ENCODE peak calls at places on chromosomes 3 and 15, in five cellular contexts. F is posterior vena cava, L is mesendoderm, K is Karpas-422, C is SW 1271. T is an unnamed sample.

GRCh38 chr3:48782046-48782445 is 65.0 kb upstream of the IP6K2 start:
- DNase-seq in F (no peak), L (no peak), C (no peak), K (no peak), T (no peak)

GRCh38 chr15:89814112-89814742 is 425 bp downstream of the ANPEP start:
- DNase-seq in F (no peak), L (no peak), C (no peak), K (no peak), T (no peak)

GRCh38 chr3:194439915-194440550 is 41.0 kb upstream of the GP5 start:
- DNase-seq in F (no peak), K (no peak), L (no peak), C (no peak), T (peak)

GRCh38 chr3:45907769-45908705 is 21.7 kb downstream of the CCR9 start:
- DNase-seq in F (no peak), C (no peak), L (peak), K (no peak), T (no peak)

GRCh38 chr3:126657901-126658300 is 3.0 kb upstream of the TXNRD3 start:
- DNase-seq in C (no peak), L (no peak), F (no peak), K (no peak), T (no peak)

GRCh38 chr3:133888739-133889340 is 6.8 kb downstream of the RAB6B start:
- DNase-seq in C (no peak), L (no peak), F (peak), K (no peak), T (no peak)

GRCh38 chr3:52190294-52190841 is 7.6 kb upstream of the ALAS1 start:
- DNase-seq in F (peak), L (no peak), K (no peak), C (no peak), T (no peak)

GRCh38 chr3:115279939-115280338 is 132.9 kb upstream of the ZBTB20 start:
- DNase-seq in F (no peak), L (no peak), K (no peak), C (no peak), T (no peak)

GRCh38 chr3:52452570-52453221 is 1.1 kb downstream of the TNNC1 start:
- DNase-seq in C (no peak), K (no peak), F (no peak), L (peak), T (no peak)

GRCh38 chr3:3800076-3800448 is 831 bp downstream of the LRRN1 start:
- DNase-seq in K (no peak), L (peak), F (peak), C (no peak), T (peak)

GRCh38 chr15:51756482-51756881 is 5.1 kb downstream of the TMOD2 start:
- DNase-seq in L (no peak), C (no peak), F (no peak), K (no peak), T (no peak)

GRCh38 chr3:171417813-171418212 is 42.4 kb downstream of the TNIK start:
- DNase-seq in L (no peak), K (no peak), C (no peak), F (no peak), T (no peak)

GRCh38 chr3:99637041-99637380 is 1.4 kb upstream of the COL8A1 start:
- DNase-seq in L (peak), F (no peak), K (no peak), C (no peak), T (no peak)

GRCh38 chr15:48899793-48900192 is 21.9 kb downstream of the EID1 start:
- DNase-seq in F (no peak), K (no peak), L (no peak), C (no peak), T (peak)

GRCh38 chr3:9074079-9074478 is 110.8 kb upstream of the RAD18 start:
- DNase-seq in L (no peak), K (no peak), F (no peak), C (no peak), T (no peak)

GRCh38 chr3:53350652-53351051 is 3.3 kb upstream of the DCP1A start:
- DNase-seq in K (peak), F (no peak), C (no peak), L (peak), T (peak)

GRCh38 chr3:158420654-158421396 is 150.2 kb upstream of the MLF1 start:
- DNase-seq in F (no peak), C (no peak), K (no peak), L (no peak), T (no peak)

GRCh38 chr3:43161684-43162512 is 56.0 kb upstream of the POMGNT2 start:
- DNase-seq in L (peak), C (no peak), K (peak), F (no peak), T (peak)

GRCh38 chr15:57885435-57885834 is 178.9 kb downstream of the POLR2M start:
- DNase-seq in K (no peak), F (no peak), L (no peak), C (no peak), T (no peak)

GRCh38 chr3:142087676-142088075 is 61.7 kb downstream of the TFDP2 start:
- DNase-seq in K (no peak), C (peak), L (no peak), F (no peak), T (no peak)

GRCh38 chr3:20225769-20226168 is 39.8 kb upstream of the SGO1 start:
- DNase-seq in L (peak), K (peak), C (peak), F (no peak), T (peak)